ENCODE peak calls at places on chromosomes 4 and X, in ten cellular contexts. One of them, this sample, is unnamed.

GRCh38 chr4:138242076-138242829 is at the start of gene SLC7A11:
- DNase-seq in nucleus accumbens: peak; percentile 73
- DNase-seq in AG08395: peak; percentile 76
- DNase-seq in adrenal gland: peak; percentile 45
- DNase-seq in fibroblast of the aortic adventitia: peak; percentile 99
- DNase-seq in Right ventricle myocardium inferior: peak; percentile 47
- DNase-seq in epithelial cell of esophagus: peak; percentile 99
- DNase-seq in HTR-8/SVneo: peak; percentile 65
- DNase-seq in uterus: peak; percentile 19
- DNase-seq in renal cortical epithelial cell: peak; percentile 100
- DNase-seq in this sample: peak; percentile 96

GRCh38 chr4:100428051-100428450 is 89.8 kb downstream of the EMCN start:
- DNase-seq in renal cortical epithelial cell: peak; percentile 96
- DNase-seq in HTR-8/SVneo: no peak
- DNase-seq in Right ventricle myocardium inferior: no peak
- DNase-seq in uterus: no peak
- DNase-seq in AG08395: peak; percentile 2
- DNase-seq in epithelial cell of esophagus: peak; percentile 96
- DNase-seq in adrenal gland: no peak
- DNase-seq in fibroblast of the aortic adventitia: peak; percentile 75
- DNase-seq in nucleus accumbens: no peak
- DNase-seq in this sample: no peak

GRCh38 chr4:36024901-36025610 is 219.3 kb downstream of the ARAP2 start:
- DNase-seq in nucleus accumbens: no peak
- DNase-seq in Right ventricle myocardium inferior: no peak
- DNase-seq in fibroblast of the aortic adventitia: no peak
- DNase-seq in uterus: no peak
- DNase-seq in renal cortical epithelial cell: peak; percentile 18
- DNase-seq in HTR-8/SVneo: no peak
- DNase-seq in adrenal gland: no peak
- DNase-seq in epithelial cell of esophagus: peak; percentile 91
- DNase-seq in AG08395: no peak
- DNase-seq in this sample: no peak

GRCh38 chr4:4673070-4673469 is 131.2 kb upstream of the STX18 start:
- DNase-seq in renal cortical epithelial cell: no peak
- DNase-seq in nucleus accumbens: no peak
- DNase-seq in epithelial cell of esophagus: peak; percentile 24
- DNase-seq in Right ventricle myocardium inferior: no peak
- DNase-seq in HTR-8/SVneo: no peak
- DNase-seq in AG08395: peak; percentile 24
- DNase-seq in fibroblast of the aortic adventitia: peak; percentile 38
- DNase-seq in adrenal gland: no peak
- DNase-seq in uterus: no peak
- DNase-seq in this sample: no peak

GRCh38 chr4:180058731-180059215 is 2184.4 kb upstream of the TENM3 start:
- DNase-seq in Right ventricle myocardium inferior: no peak
- DNase-seq in nucleus accumbens: peak; percentile 57
- DNase-seq in uterus: no peak
- DNase-seq in fibroblast of the aortic adventitia: peak; percentile 14
- DNase-seq in AG08395: peak; percentile 14
- DNase-seq in epithelial cell of esophagus: peak; percentile 41
- DNase-seq in adrenal gland: peak; percentile 90
- DNase-seq in renal cortical epithelial cell: no peak
- DNase-seq in HTR-8/SVneo: peak; percentile 20
- DNase-seq in this sample: peak; percentile 1

GRCh38 chrX:137565921-137566745 is at the start of gene ZIC3:
- DNase-seq in epithelial cell of esophagus: peak; percentile 9
- DNase-seq in AG08395: peak; percentile 30
- DNase-seq in uterus: peak; percentile 36
- DNase-seq in nucleus accumbens: peak; percentile 48
- DNase-seq in adrenal gland: peak; percentile 61
- DNase-seq in Right ventricle myocardium inferior: peak; percentile 85
- DNase-seq in renal cortical epithelial cell: peak; percentile 0
- DNase-seq in fibroblast of the aortic adventitia: peak; percentile 2
- DNase-seq in HTR-8/SVneo: no peak
- DNase-seq in this sample: no peak

GRCh38 chr4:74615411-74615810 is 170.5 kb downstream of the AREG start:
- DNase-seq in Right ventricle myocardium inferior: no peak
- DNase-seq in HTR-8/SVneo: no peak
- DNase-seq in adrenal gland: no peak
- DNase-seq in epithelial cell of esophagus: no peak
- DNase-seq in fibroblast of the aortic adventitia: no peak
- DNase-seq in uterus: no peak
- DNase-seq in renal cortical epithelial cell: no peak
- DNase-seq in AG08395: no peak
- DNase-seq in nucleus accumbens: no peak
- DNase-seq in this sample: no peak

GRCh38 chr4:89379541-89380035 is 72.0 kb upstream of the GPRIN3 start:
- DNase-seq in uterus: no peak
- DNase-seq in AG08395: no peak
- DNase-seq in Right ventricle myocardium inferior: no peak
- DNase-seq in renal cortical epithelial cell: no peak
- DNase-seq in adrenal gland: no peak
- DNase-seq in HTR-8/SVneo: no peak
- DNase-seq in fibroblast of the aortic adventitia: no peak
- DNase-seq in epithelial cell of esophagus: no peak
- DNase-seq in nucleus accumbens: no peak
- DNase-seq in this sample: no peak

GRCh38 chr4:29052266-29052665 is 1667.9 kb upstream of the PCDH7 start:
- DNase-seq in nucleus accumbens: no peak
- DNase-seq in uterus: no peak
- DNase-seq in renal cortical epithelial cell: no peak
- DNase-seq in epithelial cell of esophagus: no peak
- DNase-seq in adrenal gland: no peak
- DNase-seq in HTR-8/SVneo: no peak
- DNase-seq in fibroblast of the aortic adventitia: no peak
- DNase-seq in AG08395: no peak
- DNase-seq in Right ventricle myocardium inferior: no peak
- DNase-seq in this sample: no peak

GRCh38 chr4:151417766-151418376 is 8.9 kb downstream of the FHIP1A start:
- DNase-seq in nucleus accumbens: no peak
- DNase-seq in Right ventricle myocardium inferior: no peak
- DNase-seq in renal cortical epithelial cell: no peak
- DNase-seq in AG08395: no peak
- DNase-seq in epithelial cell of esophagus: peak; percentile 66
- DNase-seq in HTR-8/SVneo: no peak
- DNase-seq in adrenal gland: no peak
- DNase-seq in uterus: no peak
- DNase-seq in fibroblast of the aortic adventitia: no peak
- DNase-seq in this sample: no peak

GRCh38 chrX:40552768-40553167 is 28.0 kb upstream of the ATP6AP2 start:
- DNase-seq in uterus: no peak
- DNase-seq in AG08395: no peak
- DNase-seq in fibroblast of the aortic adventitia: no peak
- DNase-seq in adrenal gland: no peak
- DNase-seq in epithelial cell of esophagus: peak; percentile 4
- DNase-seq in Right ventricle myocardium inferior: no peak
- DNase-seq in nucleus accumbens: no peak
- DNase-seq in renal cortical epithelial cell: peak; percentile 5
- DNase-seq in HTR-8/SVneo: no peak
- DNase-seq in this sample: no peak